ENCODE peak calls at places on chromosomes 4 and X, in ten cellular contexts. One of them, this sample, is unnamed.

GRCh38 chrX:115563633-115564182 is 2.7 kb downstream of the PLS3 start:
- DNase-seq in left ventricle myocardium inferior: no peak
- DNase-seq in stomach: no peak
- DNase-seq in fibroblast of mammary gland: no peak
- DNase-seq in tibial artery: no peak
- DNase-seq in NB4: peak; percentile 0
- DNase-seq in astrocyte of the cerebellum: no peak
- DNase-seq in colonic mucosa: no peak
- DNase-seq in upper lobe of right lung: no peak
- DNase-seq in H1: no peak
- DNase-seq in this sample: peak; percentile 27

GRCh38 chr4:16418814-16419213 is 192.5 kb upstream of the TAPT1 start:
- DNase-seq in fibroblast of mammary gland: peak; percentile 87
- DNase-seq in astrocyte of the cerebellum: peak; percentile 88
- DNase-seq in tibial artery: no peak
- DNase-seq in left ventricle myocardium inferior: no peak
- DNase-seq in H1: no peak
- DNase-seq in upper lobe of right lung: no peak
- DNase-seq in NB4: no peak
- DNase-seq in stomach: no peak
- DNase-seq in colonic mucosa: no peak
- DNase-seq in this sample: peak; percentile 96

GRCh38 chr4:15652191-15652590 is 3.0 kb downstream of the FBXL5 start:
- DNase-seq in tibial artery: no peak
- DNase-seq in fibroblast of mammary gland: no peak
- DNase-seq in NB4: no peak
- DNase-seq in astrocyte of the cerebellum: no peak
- DNase-seq in stomach: no peak
- DNase-seq in H1: no peak
- DNase-seq in left ventricle myocardium inferior: no peak
- DNase-seq in upper lobe of right lung: no peak
- DNase-seq in colonic mucosa: no peak
- DNase-seq in this sample: no peak

GRCh38 chr4:15955670-15956069 is 7.3 kb downstream of the FGFBP2 start:
- DNase-seq in upper lobe of right lung: no peak
- DNase-seq in fibroblast of mammary gland: peak; percentile 17
- DNase-seq in tibial artery: no peak
- DNase-seq in left ventricle myocardium inferior: no peak
- DNase-seq in NB4: no peak
- DNase-seq in stomach: no peak
- DNase-seq in astrocyte of the cerebellum: no peak
- DNase-seq in colonic mucosa: no peak
- DNase-seq in H1: no peak
- DNase-seq in this sample: peak; percentile 7

GRCh38 chr4:141375855-141376254 is 155.2 kb downstream of the ZNF330 start:
- DNase-seq in left ventricle myocardium inferior: no peak
- DNase-seq in tibial artery: no peak
- DNase-seq in stomach: no peak
- DNase-seq in H1: peak; percentile 21
- DNase-seq in astrocyte of the cerebellum: peak; percentile 79
- DNase-seq in colonic mucosa: no peak
- DNase-seq in fibroblast of mammary gland: peak; percentile 67
- DNase-seq in upper lobe of right lung: no peak
- DNase-seq in NB4: no peak
- DNase-seq in this sample: peak; percentile 90

GRCh38 chrX:94057385-94057784 is 383.4 kb downstream of the FAM133A start:
- DNase-seq in left ventricle myocardium inferior: no peak
- DNase-seq in fibroblast of mammary gland: no peak
- DNase-seq in stomach: no peak
- DNase-seq in H1: no peak
- DNase-seq in astrocyte of the cerebellum: peak; percentile 9
- DNase-seq in colonic mucosa: no peak
- DNase-seq in tibial artery: no peak
- DNase-seq in NB4: no peak
- DNase-seq in upper lobe of right lung: no peak
- DNase-seq in this sample: no peak

GRCh38 chrX:102345916-102346315 is 93.9 kb downstream of the NXF2B start:
- DNase-seq in fibroblast of mammary gland: peak; percentile 53
- DNase-seq in stomach: peak; percentile 78
- DNase-seq in upper lobe of right lung: no peak
- DNase-seq in astrocyte of the cerebellum: peak; percentile 13
- DNase-seq in tibial artery: peak; percentile 75
- DNase-seq in colonic mucosa: peak; percentile 67
- DNase-seq in left ventricle myocardium inferior: peak; percentile 17
- DNase-seq in H1: no peak
- DNase-seq in NB4: peak; percentile 33
- DNase-seq in this sample: peak; percentile 44

GRCh38 chr4:36138221-36138620 is 106.1 kb downstream of the ARAP2 start:
- DNase-seq in fibroblast of mammary gland: peak; percentile 11
- DNase-seq in NB4: no peak
- DNase-seq in tibial artery: no peak
- DNase-seq in left ventricle myocardium inferior: no peak
- DNase-seq in colonic mucosa: no peak
- DNase-seq in H1: no peak
- DNase-seq in upper lobe of right lung: no peak
- DNase-seq in stomach: no peak
- DNase-seq in astrocyte of the cerebellum: no peak
- DNase-seq in this sample: peak; percentile 29

GRCh38 chrX:150575415-150575814 is 7.0 kb downstream of the MTM1 start:
- DNase-seq in tibial artery: no peak
- DNase-seq in H1: no peak
- DNase-seq in left ventricle myocardium inferior: no peak
- DNase-seq in colonic mucosa: peak; percentile 70
- DNase-seq in stomach: no peak
- DNase-seq in upper lobe of right lung: no peak
- DNase-seq in fibroblast of mammary gland: peak; percentile 55
- DNase-seq in astrocyte of the cerebellum: no peak
- DNase-seq in NB4: no peak
- DNase-seq in this sample: peak; percentile 10

GRCh38 chrX:135185795-135186443 is 14.7 kb upstream of the CT55 start:
- DNase-seq in colonic mucosa: no peak
- DNase-seq in fibroblast of mammary gland: peak; percentile 57
- DNase-seq in upper lobe of right lung: no peak
- DNase-seq in tibial artery: peak; percentile 22
- DNase-seq in H1: peak; percentile 25
- DNase-seq in left ventricle myocardium inferior: no peak
- DNase-seq in stomach: no peak
- DNase-seq in NB4: peak; percentile 70
- DNase-seq in astrocyte of the cerebellum: peak; percentile 3
- DNase-seq in this sample: peak; percentile 62

GRCh38 chrX:78103001-78103634 is 930 bp upstream of the PGK1 start:
- DNase-seq in colonic mucosa: no peak
- DNase-seq in left ventricle myocardium inferior: no peak
- DNase-seq in fibroblast of mammary gland: no peak
- DNase-seq in stomach: no peak
- DNase-seq in H1: no peak
- DNase-seq in upper lobe of right lung: no peak
- DNase-seq in astrocyte of the cerebellum: no peak
- DNase-seq in tibial artery: no peak
- DNase-seq in NB4: no peak
- DNase-seq in this sample: no peak

GRCh38 chr4:83757121-83757621 is 221.3 kb downstream of the GPAT3 start:
- DNase-seq in fibroblast of mammary gland: peak; percentile 10
- DNase-seq in left ventricle myocardium inferior: no peak
- DNase-seq in astrocyte of the cerebellum: no peak
- DNase-seq in NB4: no peak
- DNase-seq in colonic mucosa: no peak
- DNase-seq in H1: no peak
- DNase-seq in tibial artery: no peak
- DNase-seq in stomach: no peak
- DNase-seq in upper lobe of right lung: no peak
- DNase-seq in this sample: no peak

GRCh38 chr4:117893207-117893606 is 141.1 kb upstream of the NDST3 start:
- DNase-seq in NB4: no peak
- DNase-seq in tibial artery: no peak
- DNase-seq in upper lobe of right lung: no peak
- DNase-seq in left ventricle myocardium inferior: no peak
- DNase-seq in colonic mucosa: no peak
- DNase-seq in stomach: no peak
- DNase-seq in astrocyte of the cerebellum: no peak
- DNase-seq in fibroblast of mammary gland: no peak
- DNase-seq in H1: no peak
- DNase-seq in this sample: no peak

GRCh38 chr4:63717384-63717783 is 691.9 kb downstream of the TECRL start:
- DNase-seq in fibroblast of mammary gland: no peak
- DNase-seq in left ventricle myocardium inferior: no peak
- DNase-seq in H1: no peak
- DNase-seq in tibial artery: no peak
- DNase-seq in NB4: peak; percentile 34
- DNase-seq in stomach: no peak
- DNase-seq in colonic mucosa: no peak
- DNase-seq in upper lobe of right lung: no peak
- DNase-seq in astrocyte of the cerebellum: peak; percentile 11
- DNase-seq in this sample: peak; percentile 14

GRCh38 chrX:44974462-44974861 is 101.5 kb downstream of the KDM6A start:
- DNase-seq in upper lobe of right lung: no peak
- DNase-seq in tibial artery: no peak
- DNase-seq in NB4: no peak
- DNase-seq in left ventricle myocardium inferior: no peak
- DNase-seq in H1: no peak
- DNase-seq in colonic mucosa: no peak
- DNase-seq in stomach: no peak
- DNase-seq in astrocyte of the cerebellum: no peak
- DNase-seq in fibroblast of mammary gland: peak; percentile 48
- DNase-seq in this sample: peak; percentile 53

GRCh38 chr4:143384381-143384994 is 47.8 kb downstream of the GAB1 start:
- DNase-seq in H1: no peak
- DNase-seq in stomach: no peak
- DNase-seq in upper lobe of right lung: no peak
- DNase-seq in astrocyte of the cerebellum: no peak
- DNase-seq in NB4: no peak
- DNase-seq in fibroblast of mammary gland: peak; percentile 73
- DNase-seq in colonic mucosa: no peak
- DNase-seq in tibial artery: peak; percentile 62
- DNase-seq in left ventricle myocardium inferior: no peak
- DNase-seq in this sample: peak; percentile 66

GRCh38 chr4:112978691-112979472 is 70.6 kb upstream of the ANK2 start:
- DNase-seq in astrocyte of the cerebellum: no peak
- DNase-seq in upper lobe of right lung: no peak
- DNase-seq in NB4: no peak
- DNase-seq in tibial artery: no peak
- DNase-seq in colonic mucosa: no peak
- DNase-seq in fibroblast of mammary gland: peak; percentile 76
- DNase-seq in H1: no peak
- DNase-seq in stomach: no peak
- DNase-seq in left ventricle myocardium inferior: no peak
- DNase-seq in this sample: peak; percentile 65

DNA sequence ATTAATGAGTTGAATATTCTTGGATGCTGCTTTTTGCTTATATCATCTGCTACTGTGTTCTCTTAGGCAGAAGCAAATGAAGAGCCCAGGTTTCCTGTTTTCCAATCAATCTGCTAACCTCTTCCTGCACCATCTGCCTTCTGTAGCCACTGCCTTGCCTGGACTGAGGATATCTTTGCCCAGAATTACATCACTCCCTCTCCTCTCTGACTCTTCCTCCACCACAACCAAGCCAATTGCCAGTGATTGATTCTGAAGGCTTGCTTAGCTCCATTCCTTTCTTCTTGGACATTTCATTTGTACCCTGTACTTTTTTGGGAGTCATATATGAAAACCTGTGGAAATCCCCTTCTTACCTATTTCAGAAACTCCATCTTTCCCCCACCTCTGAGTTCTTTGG is 14.0 kb downstream of the SGMS2 start:
- DNase-seq in colonic mucosa: no peak
- DNase-seq in left ventricle myocardium inferior: no peak
- DNase-seq in NB4: no peak
- DNase-seq in astrocyte of the cerebellum: no peak
- DNase-seq in upper lobe of right lung: no peak
- DNase-seq in fibroblast of mammary gland: peak; percentile 74
- DNase-seq in H1: no peak
- DNase-seq in stomach: no peak
- DNase-seq in tibial artery: no peak
- DNase-seq in this sample: peak; percentile 43
- H3K4me3 ChIP-seq in colonic mucosa: no peak overlapping the region
- H3K4me3 ChIP-seq in left ventricle myocardium inferior: no peak overlapping the region
- H3K4me3 ChIP-seq in NB4: no peak overlapping the region
- H3K4me3 ChIP-seq in astrocyte of the cerebellum: no peak overlapping the region
- H3K4me3 ChIP-seq in upper lobe of right lung: no peak overlapping the region
- H3K4me3 ChIP-seq in fibroblast of mammary gland: no peak overlapping the region
- H3K4me3 ChIP-seq in H1: no peak overlapping the region
- H3K4me3 ChIP-seq in stomach: no peak overlapping the region
- H3K4me3 ChIP-seq in tibial artery: no peak overlapping the region
- H3K4me3 ChIP-seq in this sample: no peak overlapping the region

GRCh38 chrX:125132274-125132673 is 187.4 kb upstream of the TEX13C start:
- DNase-seq in H1: no peak
- DNase-seq in astrocyte of the cerebellum: no peak
- DNase-seq in fibroblast of mammary gland: peak; percentile 2
- DNase-seq in left ventricle myocardium inferior: no peak
- DNase-seq in upper lobe of right lung: no peak
- DNase-seq in stomach: no peak
- DNase-seq in colonic mucosa: no peak
- DNase-seq in NB4: peak; percentile 48
- DNase-seq in tibial artery: no peak
- DNase-seq in this sample: no peak

GRCh38 chrX:125131146-125131545 is 188.5 kb upstream of the TEX13C start:
- DNase-seq in astrocyte of the cerebellum: no peak
- DNase-seq in left ventricle myocardium inferior: no peak
- DNase-seq in upper lobe of right lung: no peak
- DNase-seq in stomach: no peak
- DNase-seq in fibroblast of mammary gland: no peak
- DNase-seq in H1: no peak
- DNase-seq in NB4: peak; percentile 6
- DNase-seq in tibial artery: no peak
- DNase-seq in colonic mucosa: no peak
- DNase-seq in this sample: no peak
- TF ChIP-seq CTCF in astrocyte of the cerebellum: no peak
- TF ChIP-seq CTCF in left ventricle myocardium inferior: no peak
- TF ChIP-seq CTCF in upper lobe of right lung: peak; percentile 15
- TF ChIP-seq CTCF in stomach: no peak
- TF ChIP-seq CTCF in fibroblast of mammary gland: peak; percentile 6
- TF ChIP-seq CTCF in H1: peak; percentile 26
- TF ChIP-seq CTCF in NB4: peak; percentile 9
- TF ChIP-seq CTCF in tibial artery: no peak
- TF ChIP-seq CTCF in colonic mucosa: no peak
- TF ChIP-seq CTCF in this sample: no peak

GRCh38 chr4:87823741-87824140 is 9.0 kb upstream of the MEPE start:
- DNase-seq in fibroblast of mammary gland: no peak
- DNase-seq in tibial artery: no peak
- DNase-seq in upper lobe of right lung: no peak
- DNase-seq in NB4: no peak
- DNase-seq in stomach: no peak
- DNase-seq in H1: no peak
- DNase-seq in astrocyte of the cerebellum: no peak
- DNase-seq in left ventricle myocardium inferior: no peak
- DNase-seq in colonic mucosa: no peak
- DNase-seq in this sample: no peak
- H3K4me3 ChIP-seq in fibroblast of mammary gland: no peak overlapping the region
- H3K4me3 ChIP-seq in tibial artery: no peak overlapping the region
- H3K4me3 ChIP-seq in upper lobe of right lung: no peak overlapping the region
- H3K4me3 ChIP-seq in NB4: no peak overlapping the region
- H3K4me3 ChIP-seq in stomach: no peak overlapping the region
- H3K4me3 ChIP-seq in H1: no peak overlapping the region
- H3K4me3 ChIP-seq in astrocyte of the cerebellum: no peak overlapping the region
- H3K4me3 ChIP-seq in left ventricle myocardium inferior: no peak overlapping the region
- H3K4me3 ChIP-seq in colonic mucosa: no peak overlapping the region
- H3K4me3 ChIP-seq in this sample: no peak overlapping the region

DNA sequence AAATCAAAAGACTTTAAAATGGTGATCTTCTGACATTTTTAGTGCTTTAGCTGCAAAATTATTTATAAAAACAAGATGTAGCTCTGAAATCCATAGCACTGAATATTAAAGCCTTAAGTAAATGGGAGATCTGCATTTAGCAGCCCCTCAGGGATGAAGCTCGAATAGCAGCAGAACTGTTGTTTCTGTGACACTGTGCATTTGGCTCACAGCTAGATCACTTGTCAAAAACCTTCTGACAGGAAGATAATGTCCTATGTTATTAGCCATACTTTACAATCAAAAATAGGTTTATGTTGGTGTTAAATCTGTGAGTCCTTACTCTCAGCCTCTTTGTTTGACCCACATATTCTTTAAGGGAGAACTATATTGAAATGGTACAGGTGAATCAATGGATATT is 14.1 kb upstream of the PYURF start:
- DNase-seq in upper lobe of right lung: no peak
- DNase-seq in colonic mucosa: no peak
- DNase-seq in stomach: no peak
- DNase-seq in tibial artery: no peak
- DNase-seq in NB4: no peak
- DNase-seq in left ventricle myocardium inferior: no peak
- DNase-seq in astrocyte of the cerebellum: no peak
- DNase-seq in H1: no peak
- DNase-seq in fibroblast of mammary gland: no peak
- DNase-seq in this sample: no peak
- TF ChIP-seq CTCF in upper lobe of right lung: no peak
- TF ChIP-seq CTCF in colonic mucosa: no peak
- TF ChIP-seq CTCF in stomach: no peak
- TF ChIP-seq CTCF in tibial artery: no peak
- TF ChIP-seq CTCF in NB4: no peak
- TF ChIP-seq CTCF in left ventricle myocardium inferior: no peak
- TF ChIP-seq CTCF in astrocyte of the cerebellum: no peak
- TF ChIP-seq CTCF in H1: no peak
- TF ChIP-seq CTCF in fibroblast of mammary gland: no peak
- TF ChIP-seq CTCF in this sample: no peak

This sample was measured in cardiac fibroblast.